ENCODE peak calls at places on chromosomes 11 and 22, in four cellular contexts. H is K562, I is non-pigmented ciliary epithelial cell, A is uterus. L is an unnamed sample.

GRCh38 chr11:128902515-128903066 is 11.4 kb downstream of the KCNJ5 start:
- DNase-seq in H (no peak), I (peak; percentile 44), A (no peak), L (no peak)

GRCh38 chr11:32833921-32834320 is 4.2 kb downstream of the PRRG4 start:
- DNase-seq in H (no peak), I (no peak), A (no peak), L (no peak)

GRCh38 chr11:67604815-67605214 is 1.9 kb upstream of the NDUFV1 start:
- DNase-seq in H (no peak), I (no peak), A (no peak), L (no peak)

GRCh38 chr11:62540804-62541671 is 5.6 kb downstream of the AHNAK start:
- DNase-seq in H (no peak), I (no peak), A (peak; percentile 62), L (no peak)

GRCh38 chr22:19842386-19843106 is 12.1 kb downstream of the GNB1L start:
- DNase-seq in H (no peak), I (no peak), A (no peak), L (peak; percentile 37)

GRCh38 chr11:61162092-61162935 is 1.1 kb upstream of the VPS37C start:
- DNase-seq in H (peak; percentile 60), I (no peak), A (no peak), L (no peak)

GRCh38 chr11:118918128-118918685 is 7.5 kb downstream of the BCL9L start:
- DNase-seq in H (peak; percentile 71), I (no peak), A (peak; percentile 87), L (peak; percentile 19)

GRCh38 chr11:66784575-66784974 is 55.6 kb upstream of the SPTBN2 start:
- DNase-seq in H (no peak), I (no peak), A (no peak), L (no peak)

GRCh38 chr22:38489142-38489541 is 17.0 kb downstream of the DDX17 start:
- DNase-seq in H (no peak), I (no peak), A (no peak), L (no peak)

GRCh38 chr22:49820984-49821383 is 6.7 kb downstream of the BRD1 start:
- DNase-seq in H (no peak), I (no peak), A (no peak), L (no peak)

GRCh38 chr22:23800297-23801237 is 13.8 kb downstream of the SMARCB1 start:
- DNase-seq in H (no peak), I (no peak), A (no peak), L (no peak)

GRCh38 chr22:41524809-41525449 is 19.3 kb downstream of the POLR3H start:
- DNase-seq in H (no peak), I (no peak), A (no peak), L (no peak)

GRCh38 chr11:32088117-32088941 is 2.5 kb upstream of the RCN1 start:
- DNase-seq in H (peak; percentile 15), I (peak; percentile 81), A (peak; percentile 39), L (no peak)

GRCh38 chr22:48369789-48370507 is 1457.7 kb downstream of the BRD1 start:
- DNase-seq in H (no peak), I (no peak), A (no peak), L (no peak)

GRCh38 chr22:16956290-16956689 is 51.7 kb downstream of the GAB4 start:
- DNase-seq in H (no peak), I (no peak), A (no peak), L (no peak)

GRCh38 chr11:73398132-73398526 is 21.9 kb downstream of the RELT start:
- DNase-seq in H (no peak), I (no peak), A (no peak), L (no peak)

GRCh38 chr11:72751293-72752087 is 718 bp downstream of the ARAP1 start:
- DNase-seq in H (peak; percentile 45), I (no peak), A (no peak), L (no peak)

GRCh38 chr22:47168441-47168840 is 406.0 kb downstream of the TBC1D22A start:
- DNase-seq in H (no peak), I (no peak), A (no peak), L (no peak)

GRCh38 chr11:125408281-125408680 is 87.8 kb downstream of the FEZ1 start:
- DNase-seq in H (no peak), I (no peak), A (no peak), L (no peak)

GRCh38 chr11:122007611-122008071 is 108.4 kb downstream of the BLID start:
- DNase-seq in H (no peak), I (no peak), A (peak; percentile 41), L (no peak)

GRCh38 chr11:67561971-67562560 is 21.5 kb upstream of the GSTP1 start:
- DNase-seq in H (no peak), I (no peak), A (no peak), L (no peak)

GRCh38 chr11:69005631-69006368 is 7.2 kb downstream of the MRGPRF start:
- DNase-seq in H (no peak), I (no peak), A (peak; percentile 23), L (no peak)

GRCh38 chr11:11293798-11294611 is 59.0 kb downstream of the CSNK2A3 start:
- DNase-seq in H (no peak), I (no peak), A (no peak), L (no peak)

GRCh38 chr11:94730153-94730552 is 38.0 kb upstream of the AMOTL1 start:
- DNase-seq in H (no peak), I (no peak), A (no peak), L (no peak)

GRCh38 chr11:120409655-120410054 is 73.4 kb downstream of the ARHGEF12 start:
- DNase-seq in H (no peak), I (no peak), A (no peak), L (no peak)

GRCh38 chr11:16978021-16978370 is 36.2 kb downstream of the PLEKHA7 start:
- DNase-seq in H (no peak), I (no peak), A (no peak), L (no peak)

GRCh38 chr22:19407649-19408606 is 23.6 kb downstream of the HIRA start:
- DNase-seq in H (peak; percentile 95), I (no peak), A (peak; percentile 26), L (peak; percentile 90)